ENCODE peak calls at places on chromosome 2, in seven cellular contexts. U is heart right ventricle; K is NCI-H510A treated with DMSO at 0.1 percent for 48 hours; H is activated naive CD8-positive, alpha-beta T cell treated with anti-CD3 and anti-CD28 coated beads, Interleukin-2, amount 10 ng/mL, durations not matched to agents 7 days and 5 days; Q is amygdala; O is pancreas; I is H9. S is an unnamed sample.

GRCh38 chr2:175478369-175478768 is 296.9 kb upstream of the ATP5MC3 start:
- DNase-seq in U (no peak), K (no peak), H (no peak), Q (no peak), O (no peak), I (no peak), S (no peak)

GRCh38 chr2:19033240-19033639 is 325.2 kb downstream of the OSR1 start:
- DNase-seq in U (peak), K (no peak), H (no peak), Q (no peak), O (no peak), I (no peak), S (no peak)

GRCh38 chr2:9032555-9032954 is 29.1 kb upstream of the MBOAT2 start:
- DNase-seq in U (no peak), K (no peak), H (no peak), Q (no peak), O (no peak), I (no peak), S (no peak)

GRCh38 chr2:239247401-239248245 is 153.2 kb downstream of the HDAC4 start:
- DNase-seq in U (no peak), K (no peak), H (no peak), Q (no peak), O (peak), I (no peak), S (no peak)

GRCh38 chr2:158740591-158740990 is 54.5 kb upstream of the DAPL1 start:
- DNase-seq in U (no peak), K (no peak), H (no peak), Q (no peak), O (no peak), I (no peak), S (no peak)

GRCh38 chr2:1493361-1494126 is 80.3 kb downstream of the TPO start:
- DNase-seq in U (no peak), K (no peak), H (no peak), Q (no peak), O (no peak), I (no peak), S (no peak)

GRCh38 chr2:42459296-42459695 is 34.5 kb downstream of the KCNG3 start:
- DNase-seq in U (no peak), K (no peak), H (no peak), Q (no peak), O (no peak), I (no peak), S (no peak)

GRCh38 chr2:201148434-201148833 is 32.5 kb downstream of the CFLAR start:
- DNase-seq in U (no peak), K (no peak), H (no peak), Q (no peak), O (no peak), I (no peak), S (no peak)

GRCh38 chr2:98412751-98413445 is 31.8 kb upstream of the INPP4A start:
- DNase-seq in U (peak), K (peak), H (no peak), Q (no peak), O (no peak), I (no peak), S (peak)

GRCh38 chr2:3146772-3147640 is 230.6 kb downstream of the EIPR1 start:
- DNase-seq in U (no peak), K (no peak), H (no peak), Q (no peak), O (no peak), I (no peak), S (no peak)

GRCh38 chr2:55992465-55992864 is 68.9 kb upstream of the EFEMP1 start:
- DNase-seq in U (peak), K (no peak), H (no peak), Q (no peak), O (no peak), I (no peak), S (no peak)

GRCh38 chr2:128444816-128445532 is 126.3 kb upstream of the HS6ST1 start:
- DNase-seq in U (no peak), K (no peak), H (no peak), Q (no peak), O (no peak), I (peak), S (no peak)

GRCh38 chr2:146659976-146660375 is 1184.9 kb upstream of the ACVR2A start:
- DNase-seq in U (no peak), K (no peak), H (no peak), Q (no peak), O (no peak), I (no peak), S (no peak)

GRCh38 chr2:196927318-196928225 is 1.1 kb upstream of the PGAP1 start:
- DNase-seq in U (peak), K (peak), H (no peak), Q (no peak), O (no peak), I (no peak), S (peak)

GRCh38 chr2:225668606-225669266 is 269.2 kb downstream of the NYAP2 start:
- DNase-seq in U (peak), K (peak), H (no peak), Q (no peak), O (no peak), I (peak), S (no peak)